ENCODE peak calls at places on chromosomes 2 and 18, in nine cellular contexts. H, F, S, A, M, N, L, G and E are unnamed samples.

GRCh38 chr18:44654555-44654954 is 26.1 kb upstream of the SETBP1 start:
- DNase-seq in H (no peak), S (no peak), N (peak; percentile 90), A (no peak), L (no peak), F (no peak), G (peak; percentile 78), M (no peak), E (peak; percentile 36)

GRCh38 chr2:160269365-160269764 is 69.3 kb upstream of the ITGB6 start:
- DNase-seq in F (no peak), A (no peak), H (no peak), L (no peak), G (no peak), N (peak; percentile 34), S (no peak), M (no peak), E (no peak)

GRCh38 chr2:20156826-20157605 is 67.9 kb downstream of the SDC1 start:
- DNase-seq in L (no peak), S (no peak), A (no peak), H (no peak), N (no peak), M (peak; percentile 47), G (no peak), F (no peak), E (no peak)

GRCh38 chr2:120394764-120395163 is 48.8 kb downstream of the INHBB start:
- DNase-seq in L (no peak), A (no peak), N (no peak), H (no peak), F (no peak), S (no peak), G (no peak), M (no peak), E (no peak)

GRCh38 chr2:187319441-187320108 is 128.5 kb downstream of the CALCRL start:
- DNase-seq in M (no peak), N (peak; percentile 75), G (peak; percentile 61), F (no peak), L (no peak), S (no peak), H (no peak), A (no peak), E (no peak)

GRCh38 chr2:178282075-178282474 is 87.8 kb downstream of the OSBPL6 start:
- DNase-seq in L (no peak), F (no peak), G (peak; percentile 66), M (no peak), H (no peak), S (no peak), N (peak; percentile 85), A (peak; percentile 40), E (peak; percentile 6)

GRCh38 chr18:79047556-79048244 is 21.5 kb upstream of the ATP9B start:
- DNase-seq in A (no peak), M (no peak), S (no peak), F (no peak), N (no peak), G (peak; percentile 46), L (no peak), H (no peak), E (no peak)

GRCh38 chr2:9808334-9809063 is 34.8 kb upstream of the TAF1B start:
- DNase-seq in A (no peak), H (no peak), L (no peak), F (no peak), G (no peak), N (no peak), S (no peak), M (no peak), E (no peak)

GRCh38 chr18:68660355-68661183 is 54.3 kb downstream of the TMX3 start:
- DNase-seq in H (no peak), L (peak; percentile 29), M (peak; percentile 10), S (no peak), F (peak; percentile 11), A (peak; percentile 21), N (peak; percentile 32), G (peak; percentile 37), E (peak; percentile 33)

GRCh38 chr2:71277536-71278103 is 50.7 kb upstream of the PAIP2B start:
- DNase-seq in H (peak; percentile 5), A (peak; percentile 3), N (peak; percentile 3), L (peak; percentile 34), G (peak; percentile 48), M (peak; percentile 52), S (peak; percentile 1), F (peak; percentile 28), E (peak; percentile 75)

GRCh38 chr18:70386582-70386981 is 97.7 kb downstream of the SOCS6 start:
- DNase-seq in M (no peak), L (no peak), F (no peak), G (no peak), S (no peak), N (no peak), A (no peak), H (no peak), E (no peak)

GRCh38 chr18:9068346-9068745 is 34.2 kb upstream of the NDUFV2 start:
- DNase-seq in G (no peak), S (no peak), M (no peak), F (no peak), H (no peak), N (no peak), A (no peak), L (no peak), E (no peak)

GRCh38 chr2:173862612-173863217 is 102.5 kb downstream of the SP3 start:
- DNase-seq in M (no peak), S (no peak), G (no peak), H (no peak), N (no peak), L (no peak), F (no peak), A (no peak), E (no peak)

GRCh38 chr2:99821572-99822369 is 320.6 kb downstream of the AFF3 start:
- DNase-seq in H (no peak), M (no peak), F (no peak), A (no peak), L (no peak), S (no peak), N (peak; percentile 90), G (peak; percentile 88), E (no peak)

GRCh38 chr18:65990174-65990690 is 239.4 kb downstream of the CDH7 start:
- DNase-seq in A (no peak), F (no peak), H (no peak), M (no peak), N (no peak), G (no peak), S (no peak), L (no peak), E (no peak)

GRCh38 chr2:237734905-237735623 is 63.5 kb upstream of the RBM44 start:
- DNase-seq in N (no peak), A (no peak), S (no peak), G (no peak), H (no peak), F (no peak), M (no peak), L (no peak), E (no peak)

GRCh38 chr2:108392029-108392428 is 14.3 kb downstream of the SULT1C4 start:
- DNase-seq in N (no peak), L (no peak), G (no peak), F (no peak), M (no peak), A (no peak), H (no peak), S (no peak), E (no peak)

GRCh38 chr2:184472481-184472880 is 125.8 kb upstream of the ZNF804A start:
- DNase-seq in S (no peak), A (no peak), G (no peak), L (no peak), M (no peak), N (no peak), F (no peak), H (no peak), E (no peak)

GRCh38 chr2:200695178-200695930 is 109.5 kb downstream of the AOX1 start:
- DNase-seq in N (no peak), G (no peak), A (no peak), M (no peak), L (no peak), S (no peak), H (no peak), F (no peak), E (no peak)

GRCh38 chr2:230600881-230601280 is 111.8 kb upstream of the CAB39 start:
- DNase-seq in H (no peak), A (no peak), N (no peak), F (no peak), L (no peak), G (no peak), S (no peak), M (no peak), E (no peak)

GRCh38 chr2:167292430-167293171 is 404.3 kb downstream of the XIRP2 start:
- DNase-seq in F (peak; percentile 88), G (peak; percentile 93), M (peak; percentile 91), A (peak; percentile 88), S (peak; percentile 2), H (peak; percentile 31), L (peak; percentile 52), N (peak; percentile 87), E (peak; percentile 81)

GRCh38 chr18:47175895-47176575 is at the start of gene IER3IP1:
- DNase-seq in H (peak; percentile 86), F (peak; percentile 91), A (peak; percentile 67), N (peak; percentile 81), M (peak; percentile 90), L (peak; percentile 86), S (peak; percentile 82), G (peak; percentile 83), E (peak; percentile 69)

GRCh38 chr2:36539631-36540030 is 58.3 kb downstream of the FEZ2 start:
- DNase-seq in S (no peak), N (no peak), L (no peak), M (peak; percentile 27), A (no peak), H (no peak), F (peak; percentile 33), G (peak; percentile 60), E (no peak)